ENCODE peak calls at places on chromosomes 2 and 18, in eight cellular contexts. K is heart right ventricle, W is body of pancreas, D is left ventricle myocardium inferior, S is HCT116, Q is endodermal cell, Y is trophoblast cell, F is RWPE2. P is an unnamed sample.

GRCh38 chr2:24253303-24253919 is 78.6 kb downstream of the FAM228A start:
- DNase-seq in K (no peak), W (no peak), D (no peak), S (no peak), Q (no peak), Y (peak; percentile 43), F (no peak), P (peak; percentile 11)

GRCh38 chr18:48367557-48367956 is 41.6 kb downstream of the ZBTB7C start:
- DNase-seq in K (no peak), W (no peak), D (no peak), S (no peak), Q (peak; percentile 52), Y (no peak), F (no peak), P (no peak)

GRCh38 chr2:63580651-63581050 is 7.6 kb downstream of the WDPCP start:
- DNase-seq in K (no peak), W (no peak), D (no peak), S (no peak), Q (no peak), Y (no peak), F (no peak), P (peak; percentile 13)

GRCh38 chr2:46849080-46849715 is 66.4 kb downstream of the MCFD2 start:
- DNase-seq in K (no peak), W (peak; percentile 46), D (no peak), S (no peak), Q (no peak), Y (no peak), F (no peak), P (no peak)

GRCh38 chr2:193527146-193527545 is 1332.4 kb upstream of the TMEFF2 start:
- DNase-seq in K (no peak), W (no peak), D (no peak), S (no peak), Q (no peak), Y (no peak), F (no peak), P (no peak)

GRCh38 chr18:10965104-10965503 is 184.3 kb downstream of the PIEZO2 start:
- DNase-seq in K (no peak), W (no peak), D (no peak), S (no peak), Q (no peak), Y (no peak), F (no peak), P (no peak)

GRCh38 chr2:12686708-12687107 is 30.0 kb upstream of the TRIB2 start:
- DNase-seq in K (no peak), W (no peak), D (no peak), S (no peak), Q (no peak), Y (no peak), F (no peak), P (no peak)

GRCh38 chr18:49865401-49865800 is 52.1 kb upstream of the ACAA2 start:
- DNase-seq in K (no peak), W (peak; percentile 91), D (no peak), S (no peak), Q (no peak), Y (no peak), F (peak; percentile 18), P (no peak)

GRCh38 chr2:105989070-105989469 is 205.0 kb downstream of the UXS1 start:
- DNase-seq in K (no peak), W (no peak), D (no peak), S (no peak), Q (no peak), Y (no peak), F (no peak), P (no peak)

GRCh38 chr2:19140463-19141208 is 217.8 kb downstream of the OSR1 start:
- DNase-seq in K (no peak), W (no peak), D (no peak), S (peak; percentile 72), Q (peak; percentile 54), Y (peak; percentile 89), F (no peak), P (peak; percentile 52)

GRCh38 chr18:36314754-36315153 is 17.2 kb downstream of the FHOD3 start:
- DNase-seq in K (no peak), W (no peak), D (no peak), S (no peak), Q (peak; percentile 17), Y (no peak), F (no peak), P (peak; percentile 53)

GRCh38 chr2:179440642-179441251 is 176.1 kb upstream of the SESTD1 start:
- DNase-seq in K (no peak), W (no peak), D (no peak), S (peak; percentile 34), Q (no peak), Y (peak; percentile 4), F (no peak), P (no peak)

GRCh38 chr18:23575309-23575651 is 11.0 kb downstream of the NPC1 start:
- DNase-seq in K (no peak), W (no peak), D (no peak), S (no peak), Q (no peak), Y (peak; percentile 15), F (no peak), P (no peak)

GRCh38 chr2:234580686-234581085 is 83.8 kb upstream of the ARL4C start:
- DNase-seq in K (no peak), W (no peak), D (no peak), S (no peak), Q (no peak), Y (no peak), F (no peak), P (no peak)

GRCh38 chr2:25309402-25309801 is 32.3 kb downstream of the DNMT3A start:
- DNase-seq in K (peak; percentile 67), W (peak; percentile 48), D (peak; percentile 45), S (peak; percentile 16), Q (peak; percentile 91), Y (peak; percentile 39), F (no peak), P (no peak)

GRCh38 chr2:929011-929735 is 21.5 kb upstream of the SNTG2 start:
- DNase-seq in K (no peak), W (no peak), D (no peak), S (no peak), Q (peak; percentile 34), Y (no peak), F (no peak), P (no peak)

GRCh38 chr2:145792745-145793144 is 1272.8 kb upstream of the ZEB2 start:
- DNase-seq in K (no peak), W (no peak), D (peak; percentile 28), S (no peak), Q (no peak), Y (no peak), F (no peak), P (no peak)

GRCh38 chr18:4384932-4385331 is 70.2 kb downstream of the DLGAP1 start:
- DNase-seq in K (no peak), W (no peak), D (no peak), S (no peak), Q (no peak), Y (no peak), F (no peak), P (no peak)

DNA sequence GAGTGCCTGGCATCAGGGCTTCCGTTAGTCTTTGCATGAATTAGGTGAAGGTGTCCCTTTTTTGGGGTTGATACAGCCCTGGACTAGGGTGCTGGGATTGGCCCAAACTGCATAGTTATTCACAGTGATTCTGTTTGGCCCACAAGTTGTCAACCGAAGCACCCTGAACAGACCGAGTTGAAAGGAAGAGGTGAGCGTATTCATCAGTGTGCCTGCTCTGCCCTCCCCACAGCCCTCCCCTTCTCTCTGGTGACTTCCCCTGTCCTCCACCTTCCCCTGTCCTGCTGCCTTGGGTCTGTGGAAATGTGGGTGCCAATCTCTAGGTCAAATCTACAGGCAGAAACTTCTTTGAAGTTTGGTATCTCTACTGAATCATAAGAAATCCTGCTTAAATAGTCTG is 330.5 kb downstream of the DYSF start:
- DNase-seq in K (no peak), W (no peak), D (no peak), S (no peak), Q (no peak), Y (no peak), F (no peak), P (no peak)
- H3K4me1 ChIP-seq in K (no peaks in the 10 kb centered on the region), W (no peaks in the 10 kb centered on the region), D (no peaks in the 10 kb centered on the region), S (peaks cover 12% of the 10 kb centered on the region), Q (no peaks in the 10 kb centered on the region), Y (peaks cover 20% of the 10 kb centered on the region), F (peaks cover 8% of the 10 kb centered on the region), P (peaks cover 6% of the 10 kb centered on the region)

DNA sequence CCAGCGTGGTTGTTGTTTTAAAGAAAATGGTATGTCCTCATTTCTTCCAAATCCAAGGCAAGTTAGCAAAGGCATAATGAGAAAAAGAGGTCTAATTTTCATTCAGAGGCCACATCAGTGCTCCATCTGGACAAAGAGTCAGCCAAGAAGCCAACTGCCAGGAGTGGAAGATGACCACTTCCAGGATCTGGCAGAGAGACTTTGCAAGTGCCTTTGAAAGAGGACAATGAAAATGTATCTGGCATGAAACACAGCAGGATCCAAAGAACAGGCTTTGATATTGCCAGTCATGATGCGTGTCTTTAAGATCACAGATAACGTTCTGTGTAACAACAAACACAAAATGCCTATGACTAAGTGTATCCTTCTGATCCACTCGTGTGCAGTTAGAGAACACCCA is 82.8 kb downstream of the AFF3 start:
- DNase-seq in K (no peak), W (no peak), D (no peak), S (no peak), Q (no peak), Y (no peak), F (no peak), P (no peak)
- H3K4me1 ChIP-seq in K (no peaks in the 10 kb centered on the region), W (no peaks in the 10 kb centered on the region), D (peaks cover 5% of the 10 kb centered on the region), S (no peaks in the 10 kb centered on the region), Q (no peaks in the 10 kb centered on the region), Y (no peaks in the 10 kb centered on the region), F (no peaks in the 10 kb centered on the region), P (no peaks in the 10 kb centered on the region)

DNA sequence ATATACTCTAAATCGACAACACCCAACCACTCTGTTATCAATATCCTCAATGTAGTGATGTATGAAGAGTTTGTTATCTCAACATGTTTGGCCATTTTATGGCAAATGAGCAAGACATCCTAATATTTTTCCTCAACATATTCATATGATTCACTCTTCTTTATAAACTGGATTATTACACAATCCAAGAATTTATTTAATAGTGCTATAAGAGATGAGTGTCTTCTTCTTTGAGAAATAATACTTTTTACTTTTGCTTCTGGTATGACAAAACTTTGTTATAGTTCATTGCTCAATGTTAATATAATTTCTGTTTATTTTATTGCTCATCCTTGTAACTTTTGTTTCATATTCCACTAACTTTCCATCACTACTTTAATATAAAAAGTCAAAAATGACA is 44.3 kb downstream of the SCN9A start:
- DNase-seq in K (no peak), W (no peak), D (no peak), S (no peak), Q (no peak), Y (no peak), F (no peak), P (no peak)
- H3K4me1 ChIP-seq in K (no peaks in the 10 kb centered on the region), W (peaks cover 12% of the 10 kb centered on the region), D (no peaks in the 10 kb centered on the region), S (no peaks in the 10 kb centered on the region), Q (peaks cover 4% of the 10 kb centered on the region), Y (no peaks in the 10 kb centered on the region), F (peaks cover 18% of the 10 kb centered on the region), P (no peaks in the 10 kb centered on the region)

DNA sequence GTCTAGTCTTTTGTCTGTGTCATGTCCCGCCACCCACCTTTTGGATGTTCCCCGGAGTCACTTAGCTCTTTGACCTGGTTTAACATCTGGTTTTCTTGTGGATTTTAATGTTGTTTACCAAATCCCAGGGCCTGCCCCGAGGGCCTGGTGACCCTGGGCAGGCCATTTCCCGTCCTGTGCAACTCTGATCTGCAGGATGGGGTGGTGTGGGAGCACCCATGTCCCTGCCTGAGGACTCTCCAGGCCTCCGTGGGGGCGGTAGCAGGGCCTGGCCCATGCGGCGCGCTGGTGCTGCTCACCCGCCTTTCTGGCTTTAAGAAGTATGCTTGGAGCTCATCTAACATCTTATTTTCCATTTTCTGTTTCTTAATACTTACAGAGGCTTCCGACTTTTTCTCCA is 10.7 kb downstream of the RAMP1 start:
- DNase-seq in K (no peak), W (no peak), D (no peak), S (no peak), Q (no peak), Y (no peak), F (no peak), P (no peak)
- H3K4me1 ChIP-seq in K (peaks cover 30% of the 10 kb centered on the region), W (peaks cover 90% of the 10 kb centered on the region), D (peaks cover 77% of the 10 kb centered on the region), S (peaks cover 38% of the 10 kb centered on the region), Q (no peaks in the 10 kb centered on the region), Y (peaks cover 65% of the 10 kb centered on the region), F (peaks cover 36% of the 10 kb centered on the region), P (peaks cover 27% of the 10 kb centered on the region)

GRCh38 chr2:42917374-42918017 is 125.1 kb upstream of the HAAO start:
- DNase-seq in K (peak; percentile 80), W (peak; percentile 54), D (no peak), S (no peak), Q (no peak), Y (no peak), F (no peak), P (no peak)
- H3K4me1 ChIP-seq in K (peaks cover 30% of the 10 kb centered on the region), W (peaks cover 13% of the 10 kb centered on the region), D (peaks cover 35% of the 10 kb centered on the region), S (no peaks in the 10 kb centered on the region), Q (peaks cover 8% of the 10 kb centered on the region), Y (peaks cover 9% of the 10 kb centered on the region), F (no peaks in the 10 kb centered on the region), P (peaks cover 11% of the 10 kb centered on the region)